ENCODE peak calls at places on chromosome 17, in eight cellular contexts. B, R, E, U, G, O, T and M are unnamed samples. For H3K27me3 and H3K36me3, the result is how much of the 10 kb centered on the place peaks cover.

GRCh38 chr17:18117533-18117932 is 9.0 kb downstream of the MYO15A start:
- DNase-seq in U (no peak), G (no peak), E (no peak), R (no peak), B (no peak), T (no peak), O (no peak), M (no peak)

GRCh38 chr17:28717578-28718316 is at the start of gene RAB34:
- DNase-seq in B (peak), G (peak), R (peak), U (peak), T (peak), O (peak), E (no peak), M (peak)

GRCh38 chr17:2442166-2442565 is 41.3 kb upstream of the MNT start:
- DNase-seq in U (no peak), R (peak), E (no peak), T (no peak), B (no peak), G (no peak), O (no peak), M (no peak)

GRCh38 chr17:145671-146541 is 8.5 kb downstream of the SCGB1C2 start:
- DNase-seq in G (no peak), O (peak), R (peak), E (peak), T (no peak), U (peak), B (no peak), M (no peak)

GRCh38 chr17:16512011-16512410 is 20.0 kb upstream of the LRRC75A start:
- DNase-seq in E (no peak), B (no peak), O (no peak), U (no peak), G (no peak), R (no peak), T (no peak), M (no peak)

GRCh38 chr17:66514227-66514806 is 211.9 kb downstream of the PRKCA start:
- DNase-seq in E (no peak), R (no peak), T (no peak), O (no peak), U (no peak), B (peak), G (no peak), M (no peak)

GRCh38 chr17:50062323-50063243 is 6.7 kb downstream of the ITGA3 start:
- DNase-seq in G (peak), B (peak), E (peak), R (peak), T (no peak), O (no peak), U (peak), M (peak)

GRCh38 chr17:49766918-49767530 is 3.1 kb upstream of the FAM117A start:
- DNase-seq in T (no peak), B (no peak), G (no peak), E (no peak), U (no peak), O (no peak), R (no peak), M (no peak)

GRCh38 chr17:5210853-5211252 is 19.2 kb upstream of the ZNF594 start:
- DNase-seq in T (no peak), E (no peak), G (no peak), O (no peak), U (no peak), R (no peak), B (no peak), M (no peak)

GRCh38 chr17:17822189-17822978 is 14.4 kb downstream of the SREBF1 start:
- DNase-seq in U (no peak), T (no peak), O (peak), R (peak), G (peak), E (peak), B (peak), M (peak)

GRCh38 chr17:67246648-67247415 is 1.8 kb upstream of the HELZ start:
- DNase-seq in G (peak), O (no peak), U (no peak), R (peak), E (peak), T (peak), B (peak), M (peak)

GRCh38 chr17:43020789-43021738 is 1.1 kb downstream of the VAT1 start:
- DNase-seq in U (peak), R (peak), O (peak), G (peak), T (peak), B (peak), E (peak), M (peak)

GRCh38 chr17:42667088-42667951 is 8.2 kb downstream of the TUBG2 start:
- DNase-seq in T (no peak), E (peak), R (peak), O (no peak), U (peak), B (peak), G (peak), M (no peak)

GRCh38 chr17:30290696-30291570 is 811 bp downstream of the BLMH start:
- DNase-seq in R (peak), G (peak), O (peak), E (peak), U (peak), T (peak), B (no peak), M (peak)

GRCh38 chr17:4945176-4945943 is 3.0 kb downstream of the PFN1 start:
- DNase-seq in G (peak), T (peak), R (peak), B (peak), U (peak), O (peak), E (peak), M (peak)

GRCh38 chr17:49388692-49389513 is 25.8 kb downstream of the PHB1 start:
- DNase-seq in U (no peak), E (no peak), R (no peak), O (no peak), G (no peak), B (peak), T (no peak), M (no peak)

GRCh38 chr17:72444517-72445054 is 323.8 kb downstream of the SOX9 start:
- DNase-seq in T (no peak), G (no peak), O (no peak), U (no peak), E (no peak), B (no peak), R (no peak), M (no peak)

GRCh38 chr17:72440961-72441360 is 320.1 kb downstream of the SOX9 start:
- DNase-seq in B (no peak), E (no peak), O (no peak), G (no peak), T (no peak), R (no peak), U (no peak), M (no peak)

GRCh38 chr17:72441899-72442298 is 321.1 kb downstream of the SOX9 start:
- DNase-seq in O (no peak), T (no peak), U (no peak), E (no peak), B (no peak), G (no peak), R (no peak), M (no peak)

GRCh38 chr17:72438783-72439182 is 318.0 kb downstream of the SOX9 start:
- DNase-seq in U (no peak), B (no peak), G (no peak), T (no peak), E (no peak), O (no peak), R (no peak), M (no peak)

DNA sequence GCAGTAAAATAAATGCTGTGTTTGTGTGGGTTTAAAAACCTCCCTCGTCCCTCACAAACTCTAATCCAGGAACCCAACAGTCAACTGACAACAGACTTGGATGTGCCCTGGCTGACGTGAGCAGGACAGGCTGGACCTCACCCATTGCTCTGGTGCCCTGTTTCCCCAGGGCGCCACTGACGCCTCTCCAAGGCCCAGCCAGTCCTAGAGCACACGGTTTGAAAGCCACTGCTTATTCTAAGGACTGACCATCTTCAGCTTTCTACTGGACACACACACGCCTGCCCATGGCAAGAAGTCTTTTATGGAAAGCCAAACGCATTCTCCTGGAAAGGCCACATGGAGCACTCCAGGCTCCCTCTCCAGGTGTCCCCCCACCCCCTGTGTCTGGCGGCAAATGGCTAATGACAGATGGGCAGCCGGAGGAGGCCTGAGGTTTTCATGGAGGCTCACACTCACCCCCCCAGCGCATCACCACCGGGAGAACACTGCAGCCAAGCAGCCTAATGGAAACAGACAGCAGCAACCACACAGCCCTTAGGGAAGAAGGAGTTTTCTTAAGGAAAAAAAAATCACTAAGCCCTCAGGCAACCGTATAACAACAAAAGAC is 319.2 kb downstream of the SOX9 start:
- DNase-seq in B (no peak), T (no peak), U (no peak), G (no peak), R (no peak), O (no peak), E (no peak), M (no peak)
- TF ChIP-seq CTCF in B (no peak), T (no peak), U (no peak), G (no peak), R (no peak), O (no peak), E (no peak), M (no peak)

GRCh38 chr17:21470861-21471260 is 94.7 kb downstream of the KCNJ12 start:
- DNase-seq in U (no peak), E (no peak), B (no peak), O (no peak), R (no peak), T (no peak), G (no peak), M (no peak)
- H3K27me3 ChIP-seq in U (under half), E (under half), B (under half), O (under half), R (under half), T (under half), G (under half), M (under half)

GRCh38 chr17:31364012-31364411 is 27.5 kb upstream of the RAB11FIP4 start:
- DNase-seq in O (no peak), U (no peak), E (no peak), T (no peak), G (no peak), R (no peak), B (no peak), M (no peak)
- H3K36me3 ChIP-seq in O (half or more), U (under half), E (under half), T (under half), G (under half), R (under half), B (under half), M (under half)

GRCh38 chr17:63446218-63446980 is at the start of gene CYB561:
- DNase-seq in O (peak), B (peak), G (peak), U (peak), T (peak), R (peak), E (peak), M (peak)
- TF ChIP-seq CTCF in O (peak), B (no peak), G (no peak), U (peak), T (peak), R (no peak), E (no peak), M (no peak)

GRCh38 chr17:76683011-76683755 is 27.6 kb downstream of the MXRA7 start:
- DNase-seq in T (no peak), O (no peak), E (no peak), U (no peak), R (no peak), G (no peak), B (no peak), M (no peak)
- H3K27me3 ChIP-seq in T (under half), O (under half), E (under half), U (under half), R (under half), G (under half), B (under half), M (under half)

GRCh38 chr17:44176671-44177501 is 6.4 kb downstream of the ASB16 start:
- DNase-seq in T (no peak), E (no peak), G (no peak), U (no peak), B (no peak), O (no peak), R (no peak), M (no peak)
- H3K36me3 ChIP-seq in T (under half), E (under half), G (under half), U (under half), B (under half), O (under half), R (under half), M (under half)

GRCh38 chr17:59858167-59858790 is 34.5 kb downstream of the TUBD1 start:
- DNase-seq in R (no peak), B (peak), G (no peak), E (no peak), O (no peak), T (no peak), U (no peak), M (no peak)

GRCh38 chr17:59848778-59849177 is 44.0 kb downstream of the TUBD1 start:
- DNase-seq in R (peak), O (peak), B (no peak), G (peak), E (peak), U (no peak), T (peak), M (peak)

GRCh38 chr17:59856859-59857794 is 35.6 kb downstream of the TUBD1 start:
- DNase-seq in B (no peak), O (no peak), R (no peak), G (no peak), E (no peak), U (no peak), T (no peak), M (no peak)

GRCh38 chr17:59851431-59852375 is 41.0 kb downstream of the TUBD1 start:
- DNase-seq in G (no peak), E (no peak), O (peak), U (no peak), T (no peak), R (peak), B (peak), M (no peak)

DNA sequence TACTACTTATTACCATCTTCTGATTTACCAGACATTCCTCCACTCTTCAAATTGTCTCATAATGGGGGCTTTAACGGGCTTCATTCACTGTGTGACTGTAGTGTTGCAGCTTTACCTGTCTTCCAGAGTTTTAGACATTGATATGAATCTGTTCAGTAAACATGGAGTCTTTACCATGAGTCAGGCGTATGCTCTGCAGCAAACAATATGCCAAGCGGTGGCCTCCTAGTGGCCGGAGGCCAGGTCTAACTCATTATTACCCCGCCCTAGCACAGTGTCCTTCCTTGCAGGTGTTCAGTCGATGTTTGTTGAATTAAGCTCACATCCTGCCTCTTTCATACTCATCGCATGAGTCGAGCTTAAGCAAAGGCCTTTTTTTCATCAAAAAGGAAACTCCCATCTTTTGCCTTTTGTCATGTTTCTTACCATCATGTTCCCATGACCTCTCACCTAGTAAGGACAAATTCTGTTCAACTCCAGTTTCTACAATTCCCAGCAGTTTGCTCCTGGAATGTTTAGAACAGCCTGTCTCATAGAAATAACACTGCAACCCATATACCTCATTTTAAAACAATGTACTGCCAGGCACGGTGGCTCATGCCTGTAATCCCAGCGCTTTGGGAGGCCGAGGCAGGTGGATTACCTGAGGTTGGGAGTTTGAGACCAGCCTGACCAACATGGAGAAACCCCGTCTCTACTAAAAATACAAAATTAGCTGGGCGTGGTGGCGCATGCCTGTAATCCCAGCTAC is 39.4 kb downstream of the TUBD1 start:
- DNase-seq in T (peak), U (no peak), E (peak), O (no peak), G (no peak), R (peak), B (peak), M (no peak)
- TF ChIP-seq CTCF in T (no peak), U (peak), E (no peak), O (no peak), G (peak), R (peak), B (peak), M (peak)

GRCh38 chr17:79602621-79603020 is 8.2 kb downstream of the RBFOX3 start:
- DNase-seq in U (no peak), E (no peak), R (no peak), T (peak), O (no peak), G (no peak), B (no peak), M (no peak)

GRCh38 chr17:79600071-79600470 is 10.8 kb downstream of the RBFOX3 start:
- DNase-seq in O (no peak), T (peak), U (no peak), B (no peak), R (no peak), E (no peak), G (no peak), M (no peak)

GRCh38 chr17:79601604-79602420 is 9.0 kb downstream of the RBFOX3 start:
- DNase-seq in U (no peak), O (no peak), T (peak), E (no peak), B (no peak), G (no peak), R (no peak), M (no peak)

GRCh38 chr17:79597996-79598557 is 12.8 kb downstream of the RBFOX3 start:
- DNase-seq in G (no peak), R (no peak), U (no peak), T (peak), O (no peak), B (no peak), E (no peak), M (no peak)

GRCh38 chr17:79600613-79601221 is 10.1 kb downstream of the RBFOX3 start:
- DNase-seq in G (no peak), B (no peak), O (no peak), T (peak), U (no peak), E (no peak), R (no peak), M (no peak)
- H3K27me3 ChIP-seq in G (half or more), B (under half), O (under half), T (under half), U (half or more), E (under half), R (under half), M (under half)